ENCODE peak calls at places on chromosomes 3 and 15, in four cellular contexts. V is NCI-H1436, Y is EL, X is endothelial cell. H is an unnamed sample.
A peak's percentile ranks its signal among the peaks of the same experiment; 100 is the strongest.

GRCh38 chr3:81758275-81758674 is 3.2 kb downstream of the GBE1 start:
- DNase-seq in X (no peak), V (no peak), Y (peak; percentile 67), H (no peak)

GRCh38 chr15:53498996-53499395 is 260.5 kb downstream of the WDR72 start:
- DNase-seq in X (no peak), Y (no peak), V (no peak), H (no peak)

GRCh38 chr3:27535809-27536392 is 51.7 kb upstream of the SLC4A7 start:
- DNase-seq in Y (peak; percentile 84), V (no peak), X (no peak), H (no peak)

GRCh38 chr3:136819784-136820640 is 1.1 kb downstream of the SLC35G2 start:
- DNase-seq in Y (peak; percentile 62), V (peak; percentile 58), X (peak; percentile 53), H (peak; percentile 31)

GRCh38 chr3:58065700-58066167 is 57.5 kb downstream of the FLNB start:
- DNase-seq in X (no peak), Y (no peak), V (no peak), H (no peak)

GRCh38 chr3:169391672-169392071 is 271.8 kb downstream of the MECOM start:
- DNase-seq in X (no peak), V (no peak), Y (no peak), H (no peak)

GRCh38 chr15:27746556-27746955 is 352.6 kb downstream of the OCA2 start:
- DNase-seq in X (no peak), Y (no peak), V (no peak), H (no peak)

GRCh38 chr3:155807823-155808222 is 1.7 kb upstream of the C3orf33 start:
- DNase-seq in V (no peak), X (no peak), Y (no peak), H (no peak)

GRCh38 chr3:14277557-14277956 is 98.9 kb downstream of the LSM3 start:
- DNase-seq in V (no peak), Y (no peak), X (no peak), H (no peak)

GRCh38 chr3:107208100-107208499 is 169.1 kb upstream of the CCDC54 start:
- DNase-seq in Y (peak; percentile 95), X (no peak), V (no peak), H (no peak)

GRCh38 chr3:165805834-165806561 is 31.2 kb downstream of the BCHE start:
- DNase-seq in X (no peak), Y (no peak), V (no peak), H (no peak)

GRCh38 chr15:34837246-34838016 is 42.1 kb upstream of the ACTC1 start:
- DNase-seq in V (no peak), X (no peak), Y (peak; percentile 85), H (no peak)

GRCh38 chr15:31488437-31489204 is 162.0 kb downstream of the KLF13 start:
- DNase-seq in Y (peak; percentile 86), V (peak; percentile 70), X (peak; percentile 48), H (peak; percentile 26)

GRCh38 chr15:62474771-62475124 is 309.7 kb upstream of the C2CD4B start:
- DNase-seq in X (no peak), Y (peak; percentile 29), V (no peak), H (no peak)

GRCh38 chr15:81032818-81033217 is 32.1 kb downstream of the TLNRD1 start:
- DNase-seq in V (no peak), X (no peak), Y (no peak), H (no peak)

GRCh38 chr15:34047893-34048775 is 9.1 kb upstream of the AVEN start:
- DNase-seq in X (no peak), Y (peak; percentile 21), V (no peak), H (no peak)

GRCh38 chr15:77107531-77108355 is 36.8 kb upstream of the TSPAN3 start:
- DNase-seq in Y (peak; percentile 47), X (peak; percentile 57), V (peak; percentile 28), H (peak; percentile 34)

GRCh38 chr3:56190130-56190529 is 278.1 kb downstream of the ERC2 start:
- DNase-seq in Y (no peak), X (no peak), V (no peak), H (no peak)

GRCh38 chr3:48614044-48614443 is 4.6 kb upstream of the UQCRC1 start:
- DNase-seq in V (no peak), Y (peak; percentile 82), X (no peak), H (no peak)

GRCh38 chr3:196969660-196970546 is 1.3 kb upstream of the PIGZ start:
- DNase-seq in V (peak; percentile 68), Y (peak; percentile 64), X (peak; percentile 86), H (peak; percentile 65)

GRCh38 chr3:52350436-52350835 is 34.3 kb downstream of the DNAH1 start:
- DNase-seq in Y (no peak), X (no peak), V (no peak), H (no peak)

GRCh38 chr3:65894679-65895078 is 144.0 kb downstream of the MAGI1 start:
- DNase-seq in Y (peak; percentile 48), V (no peak), X (no peak), H (no peak)

GRCh38 chr3:27758083-27758482 is 36.0 kb upstream of the EOMES start:
- DNase-seq in Y (peak; percentile 83), X (no peak), V (no peak), H (no peak)

GRCh38 chr3:128073807-128074206 is 21.6 kb downstream of the SEC61A1 start:
- DNase-seq in V (no peak), X (no peak), Y (no peak), H (no peak)

GRCh38 chr3:126127904-126128303 is 44.0 kb upstream of the SLC41A3 start:
- DNase-seq in X (no peak), Y (no peak), V (no peak), H (no peak)

GRCh38 chr15:89575656-89576416 is 567 bp downstream of the TICRR start:
- DNase-seq in X (peak; percentile 18), Y (peak; percentile 33), V (no peak), H (no peak)

GRCh38 chr3:112730210-112730609 is 89.3 kb upstream of the CCDC80 start:
- DNase-seq in Y (no peak), V (no peak), X (no peak), H (no peak)

GRCh38 chr15:31471731-31472430 is 145.2 kb downstream of the KLF13 start:
- DNase-seq in Y (peak; percentile 94), X (no peak), V (no peak), H (no peak)

GRCh38 chr15:88390502-88390901 is 76.7 kb downstream of the MRPL46 start:
- DNase-seq in V (no peak), X (no peak), Y (no peak), H (no peak)

GRCh38 chr3:114878119-114878839 is 268.8 kb downstream of the ZBTB20 start:
- DNase-seq in Y (peak; percentile 54), V (no peak), X (no peak), H (no peak)

GRCh38 chr15:98503970-98504369 is 144.4 kb upstream of the IGF1R start:
- DNase-seq in X (no peak), V (no peak), Y (peak; percentile 32), H (no peak)

GRCh38 chr15:57610130-57610529 is 18.4 kb downstream of the MYZAP start:
- DNase-seq in Y (peak; percentile 79), X (no peak), V (no peak), H (no peak)

GRCh38 chr3:158233791-158234190 is 123.9 kb downstream of the RSRC1 start:
- DNase-seq in Y (no peak), X (no peak), V (no peak), H (no peak)

GRCh38 chr3:132318451-132318850 is 1.2 kb downstream of the ACP3 start:
- DNase-seq in Y (no peak), V (no peak), X (no peak), H (no peak)

GRCh38 chr3:194300392-194300758 is 50.8 kb downstream of the CPN2 start:
- DNase-seq in Y (no peak), V (no peak), X (peak; percentile 41), H (no peak)

GRCh38 chr15:55902975-55903374 is 90.4 kb downstream of the NEDD4 start:
- DNase-seq in X (no peak), V (no peak), Y (peak; percentile 10), H (no peak)

GRCh38 chr3:132311860-132312259 is 5.3 kb upstream of the ACP3 start:
- DNase-seq in Y (no peak), V (no peak), X (no peak), H (no peak)

GRCh38 chr3:41681479-41681878 is 280.4 kb downstream of the ULK4 start:
- DNase-seq in X (no peak), Y (peak; percentile 96), V (no peak), H (no peak)

GRCh38 chr3:67381667-67382272 is 272.6 kb downstream of the SUCLG2 start:
- DNase-seq in V (no peak), Y (peak; percentile 23), X (peak; percentile 33), H (no peak)